ENCODE peak calls at places on chromosomes 1 and 21, in ten cellular contexts. One of them, this sample, is unnamed.

GRCh38 chr1:35115459-35116383 is 36.5 kb downstream of the ZMYM1 start:
- DNase-seq in mesothelial cell of epicardium: no peak
- DNase-seq in ovary: no peak
- DNase-seq in tibial artery: no peak
- DNase-seq in Calu3: no peak
- DNase-seq in OCI-LY7: no peak
- DNase-seq in hepatocyte: no peak
- DNase-seq in fibroblast of lung: peak; percentile 10
- DNase-seq in pancreas: no peak
- DNase-seq in AG04450: no peak
- DNase-seq in this sample: no peak

GRCh38 chr21:44461005-44461404 is 5.7 kb downstream of the LRRC3 start:
- DNase-seq in mesothelial cell of epicardium: no peak
- DNase-seq in ovary: no peak
- DNase-seq in tibial artery: peak; percentile 51
- DNase-seq in Calu3: no peak
- DNase-seq in OCI-LY7: no peak
- DNase-seq in hepatocyte: no peak
- DNase-seq in fibroblast of lung: no peak
- DNase-seq in pancreas: no peak
- DNase-seq in AG04450: no peak
- DNase-seq in this sample: no peak

GRCh38 chr1:50023292-50024159 is at the start of gene AGBL4:
- DNase-seq in mesothelial cell of epicardium: no peak
- DNase-seq in ovary: peak; percentile 20
- DNase-seq in tibial artery: no peak
- DNase-seq in Calu3: no peak
- DNase-seq in OCI-LY7: no peak
- DNase-seq in hepatocyte: no peak
- DNase-seq in fibroblast of lung: peak; percentile 41
- DNase-seq in pancreas: peak; percentile 73
- DNase-seq in AG04450: no peak
- DNase-seq in this sample: no peak

GRCh38 chr1:219567341-219567947 is 45.5 kb downstream of the ZC3H11B start:
- DNase-seq in mesothelial cell of epicardium: no peak
- DNase-seq in ovary: no peak
- DNase-seq in tibial artery: no peak
- DNase-seq in Calu3: peak; percentile 36
- DNase-seq in OCI-LY7: peak; percentile 4
- DNase-seq in hepatocyte: peak; percentile 51
- DNase-seq in fibroblast of lung: peak; percentile 65
- DNase-seq in pancreas: peak; percentile 15
- DNase-seq in AG04450: no peak
- DNase-seq in this sample: no peak

GRCh38 chr1:116986531-116987255 is 14.9 kb upstream of the CD101 start:
- DNase-seq in mesothelial cell of epicardium: no peak
- DNase-seq in ovary: no peak
- DNase-seq in tibial artery: no peak
- DNase-seq in Calu3: no peak
- DNase-seq in OCI-LY7: no peak
- DNase-seq in hepatocyte: no peak
- DNase-seq in fibroblast of lung: no peak
- DNase-seq in pancreas: peak; percentile 32
- DNase-seq in AG04450: no peak
- DNase-seq in this sample: no peak

GRCh38 chr1:9242338-9242969 is 7.9 kb downstream of the H6PD start:
- DNase-seq in mesothelial cell of epicardium: no peak
- DNase-seq in ovary: peak; percentile 84
- DNase-seq in tibial artery: peak; percentile 94
- DNase-seq in Calu3: no peak
- DNase-seq in OCI-LY7: no peak
- DNase-seq in hepatocyte: peak; percentile 73
- DNase-seq in fibroblast of lung: no peak
- DNase-seq in pancreas: peak; percentile 88
- DNase-seq in AG04450: no peak
- DNase-seq in this sample: no peak

GRCh38 chr1:200888349-200888838 is 6.3 kb upstream of the INAVA start:
- DNase-seq in mesothelial cell of epicardium: no peak
- DNase-seq in ovary: no peak
- DNase-seq in tibial artery: no peak
- DNase-seq in Calu3: peak; percentile 30
- DNase-seq in OCI-LY7: peak; percentile 43
- DNase-seq in hepatocyte: peak; percentile 8
- DNase-seq in fibroblast of lung: no peak
- DNase-seq in pancreas: no peak
- DNase-seq in AG04450: no peak
- DNase-seq in this sample: no peak

GRCh38 chr1:96545935-96546656 is 175.5 kb upstream of the PTBP2 start:
- DNase-seq in mesothelial cell of epicardium: no peak
- DNase-seq in ovary: no peak
- DNase-seq in tibial artery: no peak
- DNase-seq in Calu3: no peak
- DNase-seq in OCI-LY7: no peak
- DNase-seq in hepatocyte: no peak
- DNase-seq in fibroblast of lung: no peak
- DNase-seq in pancreas: no peak
- DNase-seq in AG04450: no peak
- DNase-seq in this sample: no peak

GRCh38 chr1:68173283-68174172 is 58.8 kb downstream of the WLS start:
- DNase-seq in mesothelial cell of epicardium: no peak
- DNase-seq in ovary: no peak
- DNase-seq in tibial artery: no peak
- DNase-seq in Calu3: no peak
- DNase-seq in OCI-LY7: no peak
- DNase-seq in hepatocyte: no peak
- DNase-seq in fibroblast of lung: peak; percentile 83
- DNase-seq in pancreas: no peak
- DNase-seq in AG04450: no peak
- DNase-seq in this sample: no peak

GRCh38 chr1:25731148-25731547 is 68.8 kb upstream of the SELENON start:
- DNase-seq in mesothelial cell of epicardium: no peak
- DNase-seq in ovary: no peak
- DNase-seq in tibial artery: no peak
- DNase-seq in Calu3: no peak
- DNase-seq in OCI-LY7: no peak
- DNase-seq in hepatocyte: no peak
- DNase-seq in fibroblast of lung: no peak
- DNase-seq in pancreas: no peak
- DNase-seq in AG04450: no peak
- DNase-seq in this sample: no peak

GRCh38 chr1:178518894-178519293 is 6.0 kb downstream of the TEX35 start:
- DNase-seq in mesothelial cell of epicardium: no peak
- DNase-seq in ovary: no peak
- DNase-seq in tibial artery: no peak
- DNase-seq in Calu3: no peak
- DNase-seq in OCI-LY7: no peak
- DNase-seq in hepatocyte: no peak
- DNase-seq in fibroblast of lung: no peak
- DNase-seq in pancreas: no peak
- DNase-seq in AG04450: no peak
- DNase-seq in this sample: no peak

GRCh38 chr21:44436111-44436611 is 19.1 kb upstream of the LRRC3 start:
- DNase-seq in mesothelial cell of epicardium: peak; percentile 13
- DNase-seq in ovary: peak; percentile 6
- DNase-seq in tibial artery: peak; percentile 35
- DNase-seq in Calu3: no peak
- DNase-seq in OCI-LY7: no peak
- DNase-seq in hepatocyte: no peak
- DNase-seq in fibroblast of lung: no peak
- DNase-seq in pancreas: no peak
- DNase-seq in AG04450: no peak
- DNase-seq in this sample: no peak

GRCh38 chr1:199687321-199687720 is 340.2 kb upstream of the NR5A2 start:
- DNase-seq in mesothelial cell of epicardium: no peak
- DNase-seq in ovary: no peak
- DNase-seq in tibial artery: no peak
- DNase-seq in Calu3: no peak
- DNase-seq in OCI-LY7: no peak
- DNase-seq in hepatocyte: no peak
- DNase-seq in fibroblast of lung: peak; percentile 81
- DNase-seq in pancreas: no peak
- DNase-seq in AG04450: no peak
- DNase-seq in this sample: no peak

GRCh38 chr1:151976868-151977267 is 16.8 kb downstream of the S100A10 start:
- DNase-seq in mesothelial cell of epicardium: no peak
- DNase-seq in ovary: no peak
- DNase-seq in tibial artery: no peak
- DNase-seq in Calu3: peak; percentile 55
- DNase-seq in OCI-LY7: no peak
- DNase-seq in hepatocyte: no peak
- DNase-seq in fibroblast of lung: peak; percentile 80
- DNase-seq in pancreas: no peak
- DNase-seq in AG04450: no peak
- DNase-seq in this sample: no peak

GRCh38 chr1:98903261-98903660 is 101.4 kb downstream of the PLPPR5 start:
- DNase-seq in mesothelial cell of epicardium: no peak
- DNase-seq in ovary: no peak
- DNase-seq in tibial artery: no peak
- DNase-seq in Calu3: no peak
- DNase-seq in OCI-LY7: no peak
- DNase-seq in hepatocyte: no peak
- DNase-seq in fibroblast of lung: peak; percentile 83
- DNase-seq in pancreas: no peak
- DNase-seq in AG04450: peak; percentile 27
- DNase-seq in this sample: no peak

GRCh38 chr1:173529106-173529505 is 52.0 kb downstream of the PRDX6 start:
- DNase-seq in mesothelial cell of epicardium: no peak
- DNase-seq in ovary: no peak
- DNase-seq in tibial artery: no peak
- DNase-seq in Calu3: no peak
- DNase-seq in OCI-LY7: no peak
- DNase-seq in hepatocyte: no peak
- DNase-seq in fibroblast of lung: no peak
- DNase-seq in pancreas: no peak
- DNase-seq in AG04450: no peak
- DNase-seq in this sample: no peak

GRCh38 chr1:173527151-173527826 is 50.2 kb downstream of the PRDX6 start:
- DNase-seq in mesothelial cell of epicardium: no peak
- DNase-seq in ovary: peak; percentile 21
- DNase-seq in tibial artery: no peak
- DNase-seq in Calu3: no peak
- DNase-seq in OCI-LY7: no peak
- DNase-seq in hepatocyte: peak; percentile 72
- DNase-seq in fibroblast of lung: no peak
- DNase-seq in pancreas: no peak
- DNase-seq in AG04450: no peak
- DNase-seq in this sample: no peak

GRCh38 chr1:173536254-173536653 is 59.1 kb downstream of the PRDX6 start:
- DNase-seq in mesothelial cell of epicardium: no peak
- DNase-seq in ovary: no peak
- DNase-seq in tibial artery: no peak
- DNase-seq in Calu3: no peak
- DNase-seq in OCI-LY7: no peak
- DNase-seq in hepatocyte: no peak
- DNase-seq in fibroblast of lung: no peak
- DNase-seq in pancreas: no peak
- DNase-seq in AG04450: no peak
- DNase-seq in this sample: no peak

GRCh38 chr1:173532237-173532636 is 55.1 kb downstream of the PRDX6 start:
- DNase-seq in mesothelial cell of epicardium: no peak
- DNase-seq in ovary: no peak
- DNase-seq in tibial artery: no peak
- DNase-seq in Calu3: no peak
- DNase-seq in OCI-LY7: no peak
- DNase-seq in hepatocyte: no peak
- DNase-seq in fibroblast of lung: no peak
- DNase-seq in pancreas: no peak
- DNase-seq in AG04450: no peak
- DNase-seq in this sample: no peak

GRCh38 chr1:173531069-173531693 is 54.0 kb downstream of the PRDX6 start:
- DNase-seq in mesothelial cell of epicardium: no peak
- DNase-seq in ovary: no peak
- DNase-seq in tibial artery: no peak
- DNase-seq in Calu3: no peak
- DNase-seq in OCI-LY7: no peak
- DNase-seq in hepatocyte: no peak
- DNase-seq in fibroblast of lung: peak; percentile 13
- DNase-seq in pancreas: no peak
- DNase-seq in AG04450: no peak
- DNase-seq in this sample: no peak
- TF ChIP-seq CTCF in mesothelial cell of epicardium: no peak
- TF ChIP-seq CTCF in ovary: no peak
- TF ChIP-seq CTCF in tibial artery: no peak
- TF ChIP-seq CTCF in Calu3: no peak
- TF ChIP-seq CTCF in OCI-LY7: no peak
- TF ChIP-seq CTCF in hepatocyte: no peak
- TF ChIP-seq CTCF in fibroblast of lung: no peak
- TF ChIP-seq CTCF in pancreas: no peak
- TF ChIP-seq CTCF in AG04450: no peak
- TF ChIP-seq CTCF in this sample: no peak

GRCh38 chr1:176843352-176844297 is 320.9 kb downstream of the ASTN1 start:
- DNase-seq in mesothelial cell of epicardium: no peak
- DNase-seq in ovary: no peak
- DNase-seq in tibial artery: no peak
- DNase-seq in Calu3: peak; percentile 32
- DNase-seq in OCI-LY7: peak; percentile 7
- DNase-seq in hepatocyte: peak; percentile 64
- DNase-seq in fibroblast of lung: peak; percentile 45
- DNase-seq in pancreas: peak; percentile 55
- DNase-seq in AG04450: peak; percentile 0
- DNase-seq in this sample: no peak
- TF ChIP-seq CTCF in mesothelial cell of epicardium: peak; percentile 46
- TF ChIP-seq CTCF in ovary: no peak
- TF ChIP-seq CTCF in tibial artery: peak; percentile 81
- TF ChIP-seq CTCF in Calu3: no peak
- TF ChIP-seq CTCF in OCI-LY7: peak; percentile 64
- TF ChIP-seq CTCF in hepatocyte: peak; percentile 61
- TF ChIP-seq CTCF in fibroblast of lung: peak; percentile 13
- TF ChIP-seq CTCF in pancreas: no peak
- TF ChIP-seq CTCF in AG04450: peak; percentile 36
- TF ChIP-seq CTCF in this sample: peak; percentile 94

DNA sequence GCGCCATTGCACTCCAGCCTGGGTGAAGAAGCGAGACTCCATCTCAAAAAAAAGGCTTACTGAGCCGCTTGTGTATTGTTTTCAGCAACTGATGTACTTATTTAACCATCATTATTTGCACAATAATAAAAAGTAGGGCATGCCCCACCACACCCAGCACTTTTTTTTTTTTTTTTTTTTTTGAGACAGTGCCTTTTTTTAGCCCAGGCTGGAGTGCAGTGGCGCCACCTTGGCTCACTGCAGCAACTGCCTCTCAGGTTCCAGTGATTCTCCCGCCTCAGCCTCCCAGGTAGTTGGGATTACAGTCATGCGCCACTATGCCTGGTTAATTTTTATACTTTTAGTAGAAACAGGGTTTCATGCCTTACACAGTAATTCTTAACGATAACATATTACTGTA is 12.2 kb upstream of the TRNAU1AP start:
- DNase-seq in mesothelial cell of epicardium: no peak
- DNase-seq in ovary: no peak
- DNase-seq in tibial artery: no peak
- DNase-seq in Calu3: no peak
- DNase-seq in OCI-LY7: no peak
- DNase-seq in hepatocyte: no peak
- DNase-seq in fibroblast of lung: no peak
- DNase-seq in pancreas: no peak
- DNase-seq in AG04450: no peak
- DNase-seq in this sample: no peak
- TF ChIP-seq CTCF in mesothelial cell of epicardium: no peak
- TF ChIP-seq CTCF in ovary: no peak
- TF ChIP-seq CTCF in tibial artery: no peak
- TF ChIP-seq CTCF in Calu3: no peak
- TF ChIP-seq CTCF in OCI-LY7: peak; percentile 56
- TF ChIP-seq CTCF in hepatocyte: no peak
- TF ChIP-seq CTCF in fibroblast of lung: peak; percentile 21
- TF ChIP-seq CTCF in pancreas: no peak
- TF ChIP-seq CTCF in AG04450: peak; percentile 9
- TF ChIP-seq CTCF in this sample: no peak

GRCh38 chr1:16677552-16678423 is 11.0 kb upstream of the RNU1-3 start:
- DNase-seq in mesothelial cell of epicardium: no peak
- DNase-seq in ovary: peak; percentile 38
- DNase-seq in tibial artery: no peak
- DNase-seq in Calu3: peak; percentile 65
- DNase-seq in OCI-LY7: peak; percentile 16
- DNase-seq in hepatocyte: no peak
- DNase-seq in fibroblast of lung: peak; percentile 36
- DNase-seq in pancreas: peak; percentile 61
- DNase-seq in AG04450: peak; percentile 10
- DNase-seq in this sample: no peak
- TF ChIP-seq CTCF in mesothelial cell of epicardium: no peak
- TF ChIP-seq CTCF in ovary: no peak
- TF ChIP-seq CTCF in tibial artery: no peak
- TF ChIP-seq CTCF in Calu3: no peak
- TF ChIP-seq CTCF in OCI-LY7: no peak
- TF ChIP-seq CTCF in hepatocyte: no peak
- TF ChIP-seq CTCF in fibroblast of lung: no peak
- TF ChIP-seq CTCF in pancreas: no peak
- TF ChIP-seq CTCF in AG04450: no peak
- TF ChIP-seq CTCF in this sample: no peak